ENCODE peak calls at places on chromosomes 16 and 17, in eight cellular contexts. F, N, R, C, M, T, J and S are unnamed samples.

GRCh38 chr17:50432125-50432762 is 6.2 kb downstream of the ACSF2 start:
- DNase-seq in J (no peak), M (no peak), R (no peak), C (no peak), N (no peak), F (no peak), T (no peak), S (no peak)

GRCh38 chr17:31907342-31907975 is 6.0 kb upstream of the UTP6 start:
- DNase-seq in J (no peak), C (peak), T (no peak), R (no peak), F (no peak), N (no peak), M (no peak), S (no peak)

GRCh38 chr17:57422574-57423164 is 166.3 kb downstream of the MSI2 start:
- DNase-seq in C (no peak), J (no peak), M (no peak), N (peak), F (no peak), T (no peak), R (no peak), S (no peak)

GRCh38 chr17:73958453-73958852 is 245.0 kb upstream of the RPL38 start:
- DNase-seq in T (no peak), F (no peak), J (no peak), R (no peak), C (no peak), N (no peak), M (no peak), S (no peak)

GRCh38 chr17:60231234-60231633 is 81.5 kb downstream of the CA4 start:
- DNase-seq in M (no peak), R (no peak), F (no peak), N (peak), C (no peak), T (no peak), J (no peak), S (no peak)

GRCh38 chr17:49438885-49439284 is 24.2 kb upstream of the PHB1 start:
- DNase-seq in M (no peak), T (no peak), F (no peak), R (no peak), C (no peak), J (no peak), N (peak), S (no peak)

GRCh38 chr16:85420501-85421337 is 192.4 kb upstream of the GSE1 start:
- DNase-seq in C (no peak), T (peak), R (peak), F (peak), N (peak), J (peak), M (peak), S (no peak)

GRCh38 chr17:45847101-45847500 is 2.4 kb downstream of the SPPL2C start:
- DNase-seq in T (no peak), R (no peak), N (no peak), C (no peak), F (no peak), M (no peak), J (no peak), S (no peak)

GRCh38 chr16:81181013-81181720 is 57.3 kb upstream of the BCO1 start:
- DNase-seq in F (no peak), N (peak), C (peak), J (no peak), R (peak), T (no peak), M (no peak), S (peak)

GRCh38 chr16:46620265-46621005 is 744 bp downstream of the SHCBP1 start:
- DNase-seq in N (peak), M (no peak), R (no peak), J (no peak), F (no peak), T (no peak), C (no peak), S (no peak)

GRCh38 chr17:8807070-8807550 is 7.9 kb upstream of the MFSD6L start:
- DNase-seq in M (no peak), R (peak), F (no peak), T (no peak), N (peak), C (no peak), J (no peak), S (no peak)

GRCh38 chr17:28912281-28912937 is 9.5 kb upstream of the DHRS13 start:
- DNase-seq in C (no peak), J (no peak), T (no peak), M (no peak), F (no peak), R (no peak), N (no peak), S (no peak)

GRCh38 chr16:23608194-23608593 is 12.1 kb upstream of the NDUFAB1 start:
- DNase-seq in T (no peak), N (no peak), F (no peak), M (no peak), C (peak), J (no peak), R (no peak), S (no peak)

GRCh38 chr17:1108560-1108809 is 71.3 kb downstream of the ABR start:
- DNase-seq in T (no peak), N (no peak), C (no peak), J (no peak), F (no peak), M (no peak), R (no peak), S (no peak)

GRCh38 chr16:77496934-77497333 is 62.1 kb upstream of the ADAMTS18 start:
- DNase-seq in R (no peak), N (peak), J (no peak), F (no peak), T (no peak), C (no peak), M (no peak), S (no peak)

GRCh38 chr16:66713076-66713475 is 16.5 kb upstream of the CMTM4 start:
- DNase-seq in C (no peak), J (no peak), T (no peak), N (no peak), R (no peak), M (no peak), F (no peak), S (no peak)

GRCh38 chr17:3026856-3027751 is 36.3 kb downstream of the OR1D5 start:
- DNase-seq in R (no peak), M (no peak), T (no peak), F (no peak), N (no peak), C (no peak), J (no peak), S (no peak)

GRCh38 chr16:5385115-5385514 is 287.5 kb upstream of the EEF2KMT start:
- DNase-seq in M (no peak), N (no peak), C (no peak), F (no peak), R (no peak), T (no peak), J (no peak), S (no peak)